ENCODE peak calls at places on chromosomes 13 and 19, in seven cellular contexts. K, Q, S, Y, G, N and Z are unnamed samples.

GRCh38 chr13:105719861-105720260 is 815.6 kb downstream of the EFNB2 start:
- DNase-seq in K (no peak), G (no peak), N (no peak), Y (no peak), S (no peak), Q (no peak), Z (no peak)

GRCh38 chr19:45451181-45451849 is 16.5 kb upstream of the FOSB start:
- DNase-seq in S (peak), G (peak), Y (no peak), K (peak), Q (no peak), N (peak), Z (peak)

GRCh38 chr19:54469496-54469934 is 3.6 kb downstream of the CDC42EP5 start:
- DNase-seq in Q (peak), K (no peak), Y (no peak), G (no peak), N (no peak), S (no peak), Z (no peak)

GRCh38 chr19:56476671-56477428 is at the start of gene ZNF667:
- DNase-seq in N (peak), S (no peak), Y (no peak), Q (no peak), K (peak), G (peak), Z (peak)

GRCh38 chr13:33058816-33059215 is 42.6 kb downstream of the KL start:
- DNase-seq in K (no peak), N (no peak), Y (no peak), S (no peak), G (no peak), Q (no peak), Z (no peak)

GRCh38 chr13:67318398-67318797 is 88.3 kb upstream of the PCDH9 start:
- DNase-seq in S (no peak), K (peak), Q (no peak), N (no peak), G (peak), Y (no peak), Z (no peak)

GRCh38 chr13:40776681-40777165 is 5.7 kb upstream of the MRPS31 start:
- DNase-seq in G (peak), K (peak), Y (peak), N (no peak), S (peak), Q (no peak), Z (peak)

GRCh38 chr19:33795370-33796163 is 1.1 kb upstream of the KCTD15 start:
- DNase-seq in Q (peak), N (peak), G (peak), K (peak), Y (peak), S (no peak), Z (peak)

GRCh38 chr13:102400619-102401125 is 1.2 kb downstream of the FGF14 start:
- DNase-seq in Q (peak), K (peak), N (no peak), Y (no peak), S (no peak), G (no peak), Z (peak)

GRCh38 chr19:1948676-1949075 is 7.7 kb downstream of the CSNK1G2 start:
- DNase-seq in N (no peak), G (no peak), Y (no peak), K (no peak), Q (no peak), S (no peak), Z (no peak)

GRCh38 chr13:52010890-52011689 is at the start of gene ATP7B:
- DNase-seq in Q (peak), Y (no peak), N (peak), G (no peak), S (no peak), K (no peak), Z (peak)

GRCh38 chr13:66443926-66444325 is 786.2 kb downstream of the PCDH9 start:
- DNase-seq in S (no peak), Y (no peak), K (no peak), N (no peak), G (no peak), Q (no peak), Z (no peak)

GRCh38 chr13:74134777-74135305 is 637 bp upstream of the KLF12 start:
- DNase-seq in N (peak), K (no peak), Q (peak), Y (peak), G (no peak), S (no peak), Z (peak)

GRCh38 chr13:76854894-76855293 is 31.3 kb downstream of the KCTD12 start:
- DNase-seq in N (no peak), Y (no peak), K (no peak), Q (no peak), G (peak), S (no peak), Z (no peak)

GRCh38 chr13:49247722-49248432 is at the start of gene CDADC1:
- DNase-seq in Q (peak), G (peak), K (peak), N (peak), Y (peak), S (peak), Z (peak)
- TF ChIP-seq CTCF in Q (no peak), G (no peak), K (no peak), N (no peak), Y (no peak), S (no peak), Z (peak)

GRCh38 chr13:29266743-29267142 is 328.7 kb downstream of the SLC7A1 start:
- DNase-seq in Y (no peak), S (no peak), K (no peak), N (no peak), G (no peak), Q (no peak), Z (no peak)

GRCh38 chr13:29270536-29271045 is 324.9 kb downstream of the SLC7A1 start:
- DNase-seq in N (no peak), K (no peak), Q (no peak), G (no peak), Y (no peak), S (no peak), Z (no peak)

GRCh38 chr13:29260684-29261083 is 334.8 kb downstream of the SLC7A1 start:
- DNase-seq in N (no peak), G (no peak), S (no peak), Y (no peak), Q (no peak), K (no peak), Z (no peak)

DNA sequence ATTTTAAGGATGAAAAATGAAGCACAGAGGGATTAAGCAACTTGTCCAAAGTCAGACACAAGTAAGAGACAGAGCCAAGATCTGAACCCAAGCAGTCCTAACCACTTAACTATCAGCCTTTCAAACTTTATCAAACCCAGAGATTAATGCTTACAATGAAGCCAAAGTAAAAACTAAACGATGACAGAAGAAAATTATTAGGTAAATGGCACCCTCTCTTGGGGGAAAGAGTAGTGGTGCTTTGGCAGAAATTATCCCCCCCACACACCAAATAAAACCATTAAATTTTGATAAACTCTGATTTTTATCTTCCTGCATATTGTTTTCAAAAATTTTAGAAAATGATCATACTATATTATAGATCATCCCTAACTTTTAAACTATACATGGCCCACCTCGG is 329.2 kb downstream of the SLC7A1 start:
- DNase-seq in S (no peak), N (no peak), Q (no peak), G (no peak), Y (no peak), K (no peak), Z (no peak)
- TF ChIP-seq CTCF in S (no peak), N (no peak), Q (no peak), G (no peak), Y (no peak), K (no peak), Z (peak)

DNA sequence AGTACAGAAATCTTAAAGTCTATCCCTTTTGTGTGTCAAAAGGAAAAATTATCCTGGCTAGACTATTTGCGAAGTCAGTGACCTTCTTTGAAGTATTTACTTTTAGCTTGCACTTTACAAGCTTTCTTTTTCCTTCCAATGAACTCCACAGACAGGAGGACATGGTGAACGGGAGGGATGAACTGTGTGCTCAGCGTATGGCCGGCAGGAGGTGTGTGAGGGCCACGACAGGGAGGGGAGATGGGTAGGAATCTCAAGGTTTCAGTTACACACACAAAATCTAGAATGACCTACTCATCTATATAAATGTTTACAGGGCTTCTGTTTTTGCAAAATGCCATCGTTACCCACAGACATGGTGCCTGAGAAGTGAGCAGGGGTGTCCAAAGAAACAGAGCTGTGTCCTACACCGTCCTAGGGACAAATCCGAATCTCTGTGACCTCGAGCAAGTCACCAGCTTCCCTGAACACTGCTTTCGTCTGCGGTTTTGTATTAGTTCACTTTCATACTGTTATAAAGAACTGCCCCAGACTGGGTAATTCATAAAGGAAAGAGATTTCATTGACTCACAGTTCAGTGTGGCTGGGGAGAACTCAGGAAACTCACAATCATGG is 537.2 kb downstream of the LIG4 start:
- DNase-seq in S (no peak), N (no peak), K (no peak), Q (no peak), G (no peak), Y (no peak), Z (no peak)
- TF ChIP-seq CTCF in S (no peak), N (no peak), K (no peak), Q (no peak), G (no peak), Y (no peak), Z (no peak)

DNA sequence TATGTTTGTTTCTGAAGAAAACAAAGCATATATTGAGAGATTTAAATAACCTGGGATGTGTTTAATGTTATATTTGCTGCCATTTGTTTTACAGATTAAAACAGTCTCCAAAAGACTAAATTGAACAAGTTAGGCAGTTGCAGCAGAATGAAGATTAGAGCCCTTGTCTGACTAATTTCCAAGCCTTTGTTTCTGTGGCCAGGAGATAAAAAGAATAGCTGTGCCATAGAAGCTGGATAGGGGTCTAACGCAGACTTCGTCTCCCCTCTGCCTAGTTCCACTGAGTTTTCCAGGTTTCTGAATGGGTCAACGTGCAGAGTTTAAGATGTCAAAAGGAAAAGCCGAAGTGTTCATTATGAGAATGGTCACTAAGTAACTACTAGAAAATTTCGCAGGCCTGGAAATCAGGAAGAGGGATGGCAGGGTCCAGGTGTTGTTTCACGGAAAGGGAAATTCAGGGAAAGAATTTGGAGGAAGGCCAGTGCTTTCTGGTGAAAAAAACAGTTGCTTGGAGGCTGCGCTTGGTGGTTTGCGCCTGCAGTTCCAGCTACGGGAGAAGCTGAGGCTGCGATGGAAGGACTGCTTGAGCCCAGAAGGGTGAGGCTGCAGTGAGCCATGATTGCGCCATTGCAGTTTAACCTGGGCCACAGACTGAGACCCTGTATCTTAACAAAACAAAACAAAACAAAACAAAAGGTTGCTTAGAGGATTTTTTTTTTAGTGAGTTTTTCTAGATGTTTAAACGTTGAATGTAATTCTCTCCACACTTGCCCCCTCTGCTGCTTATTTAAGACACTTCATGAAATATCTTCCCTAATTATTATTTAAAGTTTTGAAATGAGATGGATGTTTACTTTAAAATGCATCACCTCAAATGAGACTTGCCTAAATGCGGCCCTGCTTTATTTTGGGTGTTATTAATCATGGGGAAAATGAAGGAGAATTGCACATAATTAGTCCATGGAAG is 75.2 kb upstream of the TRPC4 start:
- DNase-seq in S (no peak), N (no peak), Q (no peak), G (peak), Y (no peak), K (no peak), Z (no peak)
- TF ChIP-seq CTCF in S (no peak), N (no peak), Q (no peak), G (no peak), Y (no peak), K (no peak), Z (no peak)

GRCh38 chr19:30895946-30896345 is 453.3 kb downstream of the TSHZ3 start:
- DNase-seq in Y (no peak), G (no peak), Q (no peak), S (no peak), N (no peak), K (no peak), Z (no peak)
- TF ChIP-seq CTCF in Y (no peak), G (no peak), Q (no peak), S (no peak), N (no peak), K (no peak), Z (no peak)

DNA sequence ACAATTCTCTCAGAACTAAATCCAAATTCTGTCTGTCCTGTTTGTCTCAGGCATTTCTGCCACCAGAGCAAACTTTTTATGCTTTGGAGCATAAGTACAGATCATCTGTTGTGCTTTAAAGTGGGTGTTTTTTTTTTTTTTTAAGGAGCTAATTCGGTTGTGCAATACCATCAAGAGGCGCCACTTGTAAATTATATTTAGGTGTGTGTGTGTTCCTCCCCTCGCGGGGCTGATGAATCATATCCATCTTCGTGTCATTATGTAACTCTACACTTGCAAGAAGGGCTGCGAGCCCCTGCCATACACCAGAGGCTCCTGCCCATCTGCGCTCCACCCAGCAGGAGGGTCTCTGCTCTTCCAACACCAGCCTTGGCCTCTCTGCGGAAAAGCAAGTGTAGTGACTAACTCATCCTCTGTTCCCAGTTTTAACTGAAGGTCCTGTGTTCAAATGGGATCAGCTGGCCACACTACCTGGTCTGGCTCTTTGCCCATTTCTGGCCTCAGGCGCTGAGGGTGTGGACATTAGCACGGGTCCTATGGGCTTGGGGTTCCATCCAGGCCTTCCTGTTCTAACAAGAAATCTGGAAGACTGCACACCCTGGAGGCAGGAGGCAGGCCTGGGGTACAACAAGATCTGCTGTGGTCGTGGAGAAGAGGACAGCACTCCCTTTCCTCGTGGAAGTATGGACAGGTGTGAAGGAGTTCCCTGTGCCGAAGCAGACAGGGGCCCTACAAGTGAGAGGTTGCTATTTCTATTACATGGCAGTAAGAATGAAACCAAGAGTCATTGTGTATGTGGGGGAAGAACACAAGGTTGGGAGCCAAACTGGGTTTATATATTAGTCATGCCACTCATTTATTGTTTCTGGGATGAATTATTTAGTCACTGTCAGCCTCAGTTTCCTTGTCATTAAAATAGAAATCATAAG is 96.1 kb upstream of the MBNL2 start:
- DNase-seq in G (peak), Y (no peak), K (peak), S (peak), Q (no peak), N (no peak), Z (peak)
- TF ChIP-seq CTCF in G (no peak), Y (peak), K (no peak), S (no peak), Q (no peak), N (no peak), Z (no peak)